ENCODE peak calls at places on chromosomes 2 and 18, in five cellular contexts. M is B cell, Z is astrocyte, R is neural crest cell, L is AG09309. E is an unnamed sample.

GRCh38 chr18:77055429-77056310 is 76.9 kb downstream of the MBP start:
- DNase-seq in M (peak; percentile 65), Z (no peak), R (no peak), L (no peak), E (no peak)

GRCh38 chr18:79182047-79182713 is 113.0 kb downstream of the ATP9B start:
- DNase-seq in M (no peak), Z (no peak), R (no peak), L (no peak), E (no peak)

GRCh38 chr2:46615555-46616487 is 136.5 kb downstream of the TMEM247 start:
- DNase-seq in M (no peak), Z (no peak), R (no peak), L (no peak), E (no peak)

GRCh38 chr2:115887209-115887776 is 1444.9 kb downstream of the DPP10 start:
- DNase-seq in M (no peak), Z (no peak), R (no peak), L (no peak), E (no peak)

GRCh38 chr2:219124379-219125110 is 36.1 kb downstream of the NHEJ1 start:
- DNase-seq in M (no peak), Z (peak; percentile 61), R (no peak), L (no peak), E (no peak)

GRCh38 chr2:96248624-96249023 is 17.2 kb downstream of the TMEM127 start:
- DNase-seq in M (no peak), Z (no peak), R (no peak), L (no peak), E (no peak)

GRCh38 chr2:102806250-102806837 is 44.5 kb downstream of the TMEM182 start:
- DNase-seq in M (no peak), Z (peak; percentile 38), R (peak; percentile 71), L (peak; percentile 17), E (peak; percentile 36)

GRCh38 chr18:23450022-23450421 is 3.1 kb upstream of the RIOK3 start:
- DNase-seq in M (no peak), Z (no peak), R (no peak), L (no peak), E (no peak)

GRCh38 chr18:7147399-7147798 is 29.8 kb upstream of the LAMA1 start:
- DNase-seq in M (no peak), Z (no peak), R (no peak), L (no peak), E (no peak)

GRCh38 chr2:96739051-96739632 is 722 bp downstream of the LMAN2L start:
- DNase-seq in M (no peak), Z (no peak), R (no peak), L (no peak), E (no peak)

GRCh38 chr2:85741811-85742507 is 11.8 kb upstream of the ATOH8 start:
- DNase-seq in M (no peak), Z (peak; percentile 93), R (peak; percentile 55), L (peak; percentile 80), E (no peak)

GRCh38 chr18:13712400-13713131 is 13.8 kb downstream of the FAM210A start:
- DNase-seq in M (no peak), Z (no peak), R (no peak), L (no peak), E (no peak)

GRCh38 chr18:57733861-57734260 is 69.3 kb downstream of the ATP8B1 start:
- DNase-seq in M (no peak), Z (no peak), R (no peak), L (no peak), E (no peak)

GRCh38 chr2:209629622-209630021 is 142.0 kb upstream of the UNC80 start:
- DNase-seq in M (no peak), Z (peak; percentile 84), R (no peak), L (no peak), E (no peak)

GRCh38 chr2:203989536-203989935 is 53.0 kb downstream of the ICOS start:
- DNase-seq in M (no peak), Z (no peak), R (no peak), L (no peak), E (no peak)

GRCh38 chr2:233449071-233449901 is 95.0 kb downstream of the DGKD start:
- DNase-seq in M (no peak), Z (peak; percentile 14), R (peak; percentile 61), L (no peak), E (no peak)

GRCh38 chr2:240982821-240983281 is 15.6 kb upstream of the SNED1 start:
- DNase-seq in M (no peak), Z (no peak), R (no peak), L (no peak), E (no peak)

DNA sequence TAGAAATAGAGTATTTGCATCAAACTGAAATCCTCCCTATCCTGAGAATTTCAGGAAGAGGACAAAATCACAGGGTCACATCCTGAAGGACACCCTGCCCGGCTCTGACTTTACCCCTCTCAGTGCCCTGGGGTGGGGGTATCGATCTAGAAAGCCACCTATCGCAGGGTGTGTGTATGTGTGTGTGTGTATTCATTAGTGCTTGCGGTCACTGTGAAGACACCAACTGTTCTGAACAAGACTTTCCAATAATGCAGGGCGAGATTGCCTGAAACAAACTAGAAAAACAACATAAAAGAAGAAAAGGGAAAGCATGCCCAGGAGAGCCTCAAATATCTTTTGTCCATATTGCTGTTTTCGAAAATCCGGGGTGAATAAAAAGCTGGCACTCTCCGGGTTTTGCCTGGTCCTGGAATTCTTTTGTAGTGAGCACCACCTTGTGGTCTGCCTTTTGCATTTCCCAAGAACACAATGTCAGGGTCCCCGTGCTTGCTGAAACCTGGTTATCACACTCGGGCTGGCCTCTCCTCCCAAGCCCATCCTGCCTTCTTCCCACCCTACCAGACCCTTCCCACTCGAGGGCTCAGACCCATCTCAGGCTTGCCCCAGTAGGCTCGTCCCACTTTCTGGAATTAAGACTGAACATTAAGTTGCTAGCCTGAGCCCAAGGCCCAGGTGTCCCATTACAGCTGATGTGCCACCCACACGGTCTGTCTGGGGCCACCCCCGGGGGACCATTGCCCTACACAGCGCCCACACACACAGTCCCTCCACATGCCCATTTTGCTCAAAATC is 25.0 kb upstream of the COPS8 start:
- DNase-seq in M (no peak), Z (peak; percentile 49), R (peak; percentile 59), L (no peak), E (no peak)
- TF ChIP-seq CTCF in M (peak; percentile 55), Z (peak; percentile 80), R (peak; percentile 81), L (peak; percentile 70), E (no peak)

GRCh38 chr2:8836979-8837794 is at the start of gene KIDINS220:
- DNase-seq in M (peak; percentile 86), Z (peak; percentile 52), R (peak; percentile 77), L (peak; percentile 34), E (peak; percentile 60)
- TF ChIP-seq CTCF in M (no peak), Z (no peak), R (no peak), L (no peak), E (no peak)

GRCh38 chr2:239778861-239779591 is 246.1 kb downstream of the NDUFA10 start:
- DNase-seq in M (no peak), Z (no peak), R (no peak), L (no peak), E (no peak)

GRCh38 chr2:239778042-239778811 is 246.9 kb downstream of the NDUFA10 start:
- DNase-seq in M (no peak), Z (no peak), R (no peak), L (no peak), E (no peak)

GRCh38 chr2:239780236-239780997 is 244.7 kb downstream of the NDUFA10 start:
- DNase-seq in M (no peak), Z (no peak), R (no peak), L (no peak), E (no peak)

GRCh38 chr2:239779592-239779983 is 245.6 kb downstream of the NDUFA10 start:
- DNase-seq in M (no peak), Z (no peak), R (no peak), L (no peak), E (no peak)

GRCh38 chr2:239781461-239781860 is 243.7 kb downstream of the NDUFA10 start:
- DNase-seq in M (no peak), Z (no peak), R (no peak), L (no peak), E (no peak)
- TF ChIP-seq CTCF in M (no peak), Z (no peak), R (no peak), L (no peak), E (no peak)

DNA sequence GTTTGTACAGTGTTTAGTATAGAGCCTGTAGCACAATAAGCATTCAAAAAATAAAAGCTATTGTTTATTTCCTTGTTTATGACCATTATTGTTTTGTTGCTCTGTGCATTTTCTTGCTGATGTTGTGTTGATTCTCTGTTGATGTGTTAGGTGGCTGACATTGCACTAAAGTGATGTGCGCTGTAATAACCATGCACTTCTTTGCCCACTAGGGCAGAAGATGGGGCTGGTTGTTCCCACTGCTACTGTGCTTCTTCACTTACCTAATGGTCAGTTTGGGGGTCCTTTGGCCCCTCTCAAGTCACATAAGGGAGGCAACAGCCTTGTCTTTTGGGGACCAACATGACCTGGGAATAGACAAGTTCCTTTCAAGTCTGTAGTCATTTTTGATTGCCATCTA is 6.0 kb downstream of the SCG2 start:
- DNase-seq in M (no peak), Z (no peak), R (no peak), L (no peak), E (no peak)
- TF ChIP-seq CTCF in M (no peak), Z (no peak), R (no peak), L (no peak), E (no peak)

GRCh38 chr18:3236470-3236869 is 11.1 kb upstream of the MYL12A start:
- DNase-seq in M (no peak), Z (no peak), R (no peak), L (no peak), E (no peak)

GRCh38 chr18:3233433-3234168 is 13.8 kb upstream of the MYOM1 start:
- DNase-seq in M (no peak), Z (no peak), R (no peak), L (no peak), E (no peak)

GRCh38 chr18:3234457-3234856 is 13.1 kb upstream of the MYL12A start:
- DNase-seq in M (no peak), Z (no peak), R (no peak), L (no peak), E (no peak)

GRCh38 chr18:3235846-3236245 is 11.8 kb upstream of the MYL12A start:
- DNase-seq in M (no peak), Z (no peak), R (no peak), L (no peak), E (no peak)

GRCh38 chr18:3238742-3239141 is 8.9 kb upstream of the MYL12A start:
- DNase-seq in M (no peak), Z (no peak), R (no peak), L (no peak), E (no peak)
- TF ChIP-seq CTCF in M (no peak), Z (no peak), R (no peak), L (peak; percentile 33), E (no peak)

DNA sequence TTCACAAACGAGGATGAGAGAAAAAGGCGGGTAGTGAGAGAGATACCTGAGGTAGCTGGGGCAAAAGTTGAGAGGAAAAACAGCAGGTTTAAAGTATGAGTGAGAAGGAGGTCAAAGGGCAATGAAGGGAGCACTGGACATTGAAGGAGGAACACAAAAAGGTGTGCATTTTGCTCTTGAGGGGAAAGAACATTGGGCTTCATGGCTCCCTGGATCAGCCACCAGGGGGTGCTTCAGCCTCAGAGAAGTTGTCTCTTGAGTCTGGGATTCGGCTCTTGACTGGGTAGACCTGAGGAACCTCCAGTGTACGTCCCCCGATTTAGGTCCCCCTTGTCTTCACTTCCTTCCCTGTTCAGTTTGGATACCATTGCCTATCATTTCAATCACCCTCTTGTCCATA is 128.5 kb downstream of the RAPGEF4 start:
- DNase-seq in M (no peak), Z (no peak), R (peak; percentile 34), L (no peak), E (peak; percentile 36)
- TF ChIP-seq CTCF in M (no peak), Z (peak; percentile 57), R (peak; percentile 65), L (peak; percentile 85), E (no peak)